ENCODE peak calls at places on chromosomes 3 and 15, in eight cellular contexts. A, P, Q, D, E, Y, H and S are unnamed samples.

GRCh38 chr15:85314653-85315052 is 65.8 kb upstream of the AKAP13 start:
- DNase-seq in H (no peak), A (no peak), Y (no peak), P (no peak), E (no peak), D (peak), Q (no peak), S (no peak)

GRCh38 chr15:49270541-49271421 is 100.7 kb downstream of the GALK2 start:
- DNase-seq in Q (no peak), P (no peak), Y (no peak), E (peak), H (no peak), D (peak), A (peak), S (no peak)

GRCh38 chr3:149593416-149594160 is 64.2 kb downstream of the WWTR1 start:
- DNase-seq in Q (no peak), P (no peak), H (no peak), A (no peak), Y (no peak), E (no peak), D (no peak), S (no peak)

GRCh38 chr15:99495430-99496301 is 70.1 kb upstream of the MEF2A start:
- DNase-seq in H (no peak), D (peak), Y (peak), P (no peak), Q (no peak), E (no peak), A (no peak), S (no peak)

GRCh38 chr15:78051622-78052405 is 25.7 kb downstream of the TBC1D2B start:
- DNase-seq in A (no peak), Y (peak), E (no peak), P (no peak), Q (no peak), H (peak), D (peak), S (no peak)

GRCh38 chr3:35422826-35423601 is 216.3 kb upstream of the ARPP21 start:
- DNase-seq in H (no peak), D (no peak), Y (no peak), E (no peak), Q (no peak), A (no peak), P (no peak), S (no peak)

GRCh38 chr3:64267774-64268604 is 42.7 kb upstream of the PRICKLE2 start:
- DNase-seq in P (peak), Y (no peak), E (peak), H (no peak), Q (peak), D (peak), A (peak), S (no peak)

GRCh38 chr3:177731644-177732268 is 534.5 kb upstream of the TBL1XR1 start:
- DNase-seq in H (no peak), P (peak), Q (no peak), D (peak), A (no peak), E (no peak), Y (no peak), S (no peak)

GRCh38 chr3:64259646-64260045 is 34.4 kb upstream of the PRICKLE2 start:
- DNase-seq in A (no peak), Q (no peak), E (no peak), H (no peak), D (no peak), Y (no peak), P (no peak), S (no peak)

GRCh38 chr15:95957854-95958253 is 372.6 kb upstream of the NR2F2 start:
- DNase-seq in D (no peak), E (no peak), P (no peak), Y (no peak), H (no peak), A (no peak), Q (no peak), S (no peak)

GRCh38 chr15:40182358-40183029 is 21.6 kb downstream of the BUB1B start:
- DNase-seq in E (no peak), P (no peak), Y (peak), D (no peak), H (no peak), Q (no peak), A (no peak), S (no peak)

GRCh38 chr3:45994661-45995369 is 809 bp downstream of the FYCO1 start:
- DNase-seq in E (no peak), Y (peak), D (no peak), Q (peak), P (no peak), A (no peak), H (no peak), S (no peak)

GRCh38 chr3:3737511-3737910 is 61.7 kb upstream of the LRRN1 start:
- DNase-seq in P (no peak), Q (no peak), D (no peak), H (no peak), A (no peak), Y (no peak), E (no peak), S (no peak)

GRCh38 chr15:26640601-26641000 is 132.3 kb downstream of the GABRB3 start:
- DNase-seq in Y (no peak), H (no peak), Q (no peak), D (no peak), A (no peak), E (no peak), P (no peak), S (no peak)

GRCh38 chr3:52454938-52455282 is 494 bp upstream of the NISCH start:
- DNase-seq in H (no peak), Q (no peak), P (no peak), A (no peak), D (no peak), E (no peak), Y (no peak), S (no peak)

GRCh38 chr3:81696090-81696489 is 65.4 kb downstream of the GBE1 start:
- DNase-seq in E (no peak), A (no peak), Q (no peak), P (no peak), D (no peak), H (no peak), Y (no peak), S (no peak)

GRCh38 chr3:179046497-179047353 is 24.9 kb downstream of the ZMAT3 start:
- DNase-seq in D (peak), A (no peak), E (no peak), P (no peak), H (no peak), Q (no peak), Y (peak), S (no peak)

GRCh38 chr15:83993591-83993990 is 242.0 kb upstream of the GOLGA6L4 start:
- DNase-seq in P (no peak), E (no peak), Q (no peak), H (no peak), D (no peak), A (no peak), Y (no peak), S (no peak)

GRCh38 chr3:187777331-187778046 is 32.2 kb upstream of the BCL6 start:
- DNase-seq in H (no peak), P (peak), Q (no peak), Y (peak), A (no peak), E (no peak), D (peak), S (no peak)

GRCh38 chr15:75751901-75752300 is 39.3 kb upstream of the CSPG4 start:
- DNase-seq in A (no peak), Q (peak), H (no peak), D (no peak), E (no peak), Y (no peak), P (no peak), S (no peak)

GRCh38 chr15:100958326-100959065 is 39.3 kb downstream of the LRRK1 start:
- DNase-seq in Y (no peak), Q (no peak), D (peak), P (no peak), E (no peak), A (no peak), H (no peak), S (no peak)

GRCh38 chr3:45884368-45885201 is 1.8 kb upstream of the CCR9 start:
- DNase-seq in Q (no peak), P (no peak), D (no peak), Y (no peak), H (no peak), A (no peak), E (no peak), S (no peak)

GRCh38 chr3:171049831-171050444 is 23.4 kb upstream of the SLC2A2 start:
- DNase-seq in E (no peak), Q (peak), H (peak), A (peak), P (peak), Y (peak), D (peak), S (peak)

GRCh38 chr3:157151151-157151550 is 8.8 kb downstream of the CCNL1 start:
- DNase-seq in H (no peak), E (no peak), A (no peak), Y (no peak), D (no peak), P (no peak), Q (no peak), S (no peak)

GRCh38 chr15:33131880-33132279 is 62.6 kb downstream of the FMN1 start:
- DNase-seq in Q (no peak), D (peak), A (no peak), P (peak), H (no peak), Y (no peak), E (no peak), S (no peak)

GRCh38 chr3:4322635-4323034 is 19.5 kb downstream of the SETMAR start:
- DNase-seq in E (no peak), Q (peak), A (no peak), P (peak), Y (peak), H (no peak), D (peak), S (no peak)

GRCh38 chr15:57728436-57728835 is 21.9 kb downstream of the POLR2M start:
- DNase-seq in E (no peak), P (peak), D (peak), A (no peak), Y (no peak), H (no peak), Q (no peak), S (no peak)

GRCh38 chr15:67382723-67383122 is 128.1 kb downstream of the IQCH start:
- DNase-seq in E (no peak), A (no peak), H (no peak), P (no peak), Q (no peak), Y (no peak), D (no peak), S (no peak)

GRCh38 chr15:67381416-67382045 is 126.9 kb downstream of the IQCH start:
- DNase-seq in P (no peak), A (no peak), Q (no peak), D (no peak), Y (no peak), E (no peak), H (no peak), S (no peak)

GRCh38 chr15:67384761-67385160 is 130.2 kb downstream of the IQCH start:
- DNase-seq in P (no peak), A (no peak), E (no peak), Q (no peak), H (no peak), Y (no peak), D (no peak), S (no peak)

GRCh38 chr15:67385971-67386370 is 131.4 kb downstream of the IQCH start:
- DNase-seq in P (no peak), Y (no peak), D (no peak), H (no peak), Q (no peak), A (no peak), E (no peak), S (no peak)

GRCh38 chr15:67383903-67384302 is 129.3 kb downstream of the IQCH start:
- DNase-seq in Y (no peak), D (peak), H (no peak), Q (no peak), A (no peak), E (no peak), P (no peak), S (no peak)
- TF ChIP-seq CTCF in Y (no peak), D (peak), H (no peak), Q (no peak), A (no peak), E (no peak), P (peak), S (peak)

GRCh38 chr3:19065027-19065426 is 83.3 kb upstream of the KCNH8 start:
- DNase-seq in A (no peak), P (no peak), E (no peak), D (no peak), H (no peak), Q (no peak), Y (peak), S (no peak)
- TF ChIP-seq CTCF in A (peak), P (no peak), E (no peak), D (no peak), H (no peak), Q (no peak), Y (no peak), S (peak)

DNA sequence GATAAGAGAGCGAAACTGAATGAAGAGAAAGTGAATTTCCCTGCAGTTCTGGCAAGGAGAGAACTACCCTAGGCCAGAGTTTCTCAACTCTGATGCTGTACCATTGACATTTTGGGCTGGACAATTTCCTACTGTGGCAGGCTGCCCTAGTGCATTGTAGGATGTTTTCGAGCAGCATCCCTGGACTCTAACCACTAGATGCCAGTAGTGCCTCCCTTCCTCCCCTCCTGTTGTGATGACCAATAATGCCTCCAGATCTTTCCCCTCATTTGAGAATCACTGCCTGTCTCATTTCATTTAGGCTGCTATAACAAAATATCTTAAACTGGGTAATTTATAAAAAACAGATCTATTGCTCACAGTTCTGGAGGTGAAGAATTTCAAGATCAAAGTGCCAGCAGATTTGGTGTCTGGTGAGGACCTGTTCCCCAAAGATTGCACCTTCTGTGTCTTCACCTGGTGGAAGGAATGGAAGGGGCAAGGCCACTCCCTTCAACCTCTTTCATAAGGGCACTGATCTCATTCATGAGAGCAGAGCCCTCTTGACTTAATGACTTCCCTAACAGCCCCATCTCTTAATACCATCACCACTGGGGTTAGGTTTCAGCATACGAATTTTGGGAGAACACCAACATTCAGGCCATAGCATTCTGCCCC is 188.9 kb upstream of the MEIS2 start:
- DNase-seq in H (no peak), Y (peak), A (no peak), E (no peak), Q (peak), P (peak), D (peak), S (no peak)
- TF ChIP-seq CTCF in H (no peak), Y (peak), A (peak), E (no peak), Q (no peak), P (peak), D (peak), S (peak)

GRCh38 chr3:174883881-174884675 is 24.9 kb downstream of the NAALADL2 start:
- DNase-seq in E (no peak), P (no peak), H (no peak), D (no peak), A (no peak), Y (no peak), Q (no peak), S (no peak)
- TF ChIP-seq CTCF in E (no peak), P (no peak), H (no peak), D (no peak), A (no peak), Y (no peak), Q (no peak), S (no peak)

GRCh38 chr3:185070491-185071335 is 82.1 kb downstream of the C3orf70 start:
- DNase-seq in P (peak), A (no peak), H (no peak), Y (peak), D (peak), E (no peak), Q (no peak), S (no peak)
- TF ChIP-seq CTCF in P (peak), A (peak), H (no peak), Y (peak), D (peak), E (no peak), Q (peak), S (peak)